ENCODE peak calls at places on chromosomes 13 and 19, in seven cellular contexts. R, W, C, E, A, V and D are unnamed samples.

GRCh38 chr13:25927363-25927762 is 124.5 kb downstream of the SHISA2 start:
- DNase-seq in R (no peak), W (no peak), C (no peak), E (no peak), A (no peak), V (no peak), D (no peak)

GRCh38 chr13:51955281-51955771 is 55.9 kb downstream of the ATP7B start:
- DNase-seq in R (no peak), W (no peak), C (no peak), E (no peak), A (no peak), V (no peak), D (peak)

GRCh38 chr13:110540871-110541525 is 20.5 kb downstream of the RAB20 start:
- DNase-seq in R (no peak), W (no peak), C (no peak), E (peak), A (no peak), V (no peak), D (no peak)

GRCh38 chr19:34996978-34997640 is 3.0 kb upstream of the GRAMD1A start:
- DNase-seq in R (no peak), W (no peak), C (no peak), E (no peak), A (no peak), V (no peak), D (peak)

GRCh38 chr19:31301306-31301980 is 47.8 kb downstream of the TSHZ3 start:
- DNase-seq in R (no peak), W (no peak), C (no peak), E (no peak), A (no peak), V (no peak), D (no peak)

GRCh38 chr19:51257471-51257870 is 6.6 kb downstream of the SIGLECL1 start:
- DNase-seq in R (no peak), W (no peak), C (no peak), E (no peak), A (no peak), V (no peak), D (no peak)

GRCh38 chr13:36352350-36352749 is 6.2 kb upstream of the SPART start:
- DNase-seq in R (no peak), W (no peak), C (no peak), E (no peak), A (no peak), V (peak), D (no peak)

GRCh38 chr19:54430306-54431254 is 15.3 kb downstream of the TTYH1 start:
- DNase-seq in R (no peak), W (no peak), C (no peak), E (no peak), A (no peak), V (peak), D (peak)

GRCh38 chr13:113625965-113626661 is 31.9 kb downstream of the ATP4B start:
- DNase-seq in R (no peak), W (no peak), C (peak), E (no peak), A (no peak), V (peak), D (peak)

GRCh38 chr13:25886438-25887214 is 165.2 kb downstream of the SHISA2 start:
- DNase-seq in R (no peak), W (no peak), C (no peak), E (no peak), A (peak), V (peak), D (no peak)